ENCODE peak calls at places on chromosomes 4 and X, in four cellular contexts. B is HEK293T, F is GM12878, A is K562. C is an unnamed sample.

GRCh38 chr4:173538148-173538902 is 8.3 kb upstream of the HAND2 start:
- DNase-seq in F (no peak), B (peak; percentile 39), A (no peak), C (no peak)

GRCh38 chrX:153646620-153647373 is at the start of gene DUSP9:
- DNase-seq in A (peak; percentile 75), F (no peak), B (peak; percentile 69), C (peak; percentile 83)

GRCh38 chrX:39922497-39922896 is 175.3 kb downstream of the BCOR start:
- DNase-seq in A (no peak), B (no peak), F (no peak), C (no peak)

GRCh38 chr4:21387683-21388082 is 560.9 kb downstream of the KCNIP4 start:
- DNase-seq in F (no peak), B (no peak), A (no peak), C (no peak)

GRCh38 chrX:74118503-74118902 is 185.5 kb upstream of the ZCCHC13 start:
- DNase-seq in A (no peak), F (no peak), B (no peak), C (no peak)

GRCh38 chrX:29155286-29155685 is 568.0 kb downstream of the IL1RAPL1 start:
- DNase-seq in A (no peak), B (no peak), F (no peak), C (no peak)

GRCh38 chr4:66193487-66193886 is 523.2 kb upstream of the EPHA5 start:
- DNase-seq in A (no peak), F (no peak), B (no peak), C (no peak)

GRCh38 chr4:76749361-76749760 is 148.6 kb downstream of the SOWAHB start:
- DNase-seq in B (no peak), F (no peak), A (no peak), C (no peak)

GRCh38 chrX:71636438-71637252 is 18.3 kb upstream of the CXCR3 start:
- DNase-seq in F (no peak), B (no peak), A (no peak), C (no peak)

GRCh38 chr4:68288046-68288740 is 42.7 kb upstream of the TMPRSS11B start:
- DNase-seq in F (no peak), A (no peak), B (no peak), C (no peak)
- TF ChIP-seq TARDBP in F (no peak), A (no peak), B (no peak), C (no peak)

GRCh38 chrX:20431486-20431885 is 164.8 kb upstream of the RPS6KA3 start:
- DNase-seq in A (no peak), B (no peak), F (no peak), C (peak; percentile 31)
- TF ChIP-seq FOXK2 in A (no peak), B (no peak), F (no peak), C (no peak)

GRCh38 chr4:132619968-132620367 is 529.1 kb upstream of the PCDH10 start:
- DNase-seq in F (no peak), A (no peak), B (no peak), C (no peak)

GRCh38 chr4:132614682-132615081 is 534.4 kb upstream of the PCDH10 start:
- DNase-seq in F (no peak), A (no peak), B (no peak), C (no peak)
- TF ChIP-seq TARDBP in F (no peak), A (no peak), B (no peak), C (no peak)

GRCh38 chr4:181911420-181911819 is 331.8 kb upstream of the TENM3 start:
- DNase-seq in F (no peak), A (no peak), B (no peak), C (no peak)
- TF ChIP-seq FOXK2 in F (no peak), A (no peak), B (no peak), C (no peak)

C was measured in HepG2.